ENCODE peak calls at places on chromosomes 4 and X, in nine cellular contexts. One of them, this sample, is unnamed.

GRCh38 chr4:132063829-132064228 is 1085.3 kb upstream of the PCDH10 start:
- DNase-seq in right lobe of liver: no peak
- DNase-seq in left lung: no peak
- DNase-seq in upper lobe of right lung: no peak
- DNase-seq in cardiac muscle cell: no peak
- DNase-seq in tibial nerve: no peak
- DNase-seq in body of pancreas: no peak
- DNase-seq in GM23338: no peak
- DNase-seq in neural progenitor cell: no peak
- DNase-seq in this sample: no peak

GRCh38 chr4:8528713-8529112 is 51.5 kb upstream of the GPR78 start:
- DNase-seq in right lobe of liver: no peak
- DNase-seq in left lung: no peak
- DNase-seq in upper lobe of right lung: no peak
- DNase-seq in cardiac muscle cell: no peak
- DNase-seq in tibial nerve: no peak
- DNase-seq in body of pancreas: no peak
- DNase-seq in GM23338: no peak
- DNase-seq in neural progenitor cell: no peak
- DNase-seq in this sample: no peak

GRCh38 chr4:25095756-25096552 is 64.3 kb downstream of the SEPSECS start:
- DNase-seq in right lobe of liver: no peak
- DNase-seq in left lung: no peak
- DNase-seq in upper lobe of right lung: no peak
- DNase-seq in cardiac muscle cell: no peak
- DNase-seq in tibial nerve: no peak
- DNase-seq in body of pancreas: no peak
- DNase-seq in GM23338: peak; percentile 11
- DNase-seq in neural progenitor cell: no peak
- DNase-seq in this sample: peak; percentile 29

GRCh38 chrX:84339507-84340364 is 151.7 kb upstream of the RPS6KA6 start:
- DNase-seq in right lobe of liver: no peak
- DNase-seq in left lung: no peak
- DNase-seq in upper lobe of right lung: no peak
- DNase-seq in cardiac muscle cell: peak; percentile 40
- DNase-seq in tibial nerve: no peak
- DNase-seq in body of pancreas: no peak
- DNase-seq in GM23338: peak; percentile 48
- DNase-seq in neural progenitor cell: peak; percentile 38
- DNase-seq in this sample: no peak

GRCh38 chr4:7390366-7390765 is 44.4 kb downstream of the PSAPL1 start:
- DNase-seq in right lobe of liver: no peak
- DNase-seq in left lung: peak; percentile 10
- DNase-seq in upper lobe of right lung: no peak
- DNase-seq in cardiac muscle cell: no peak
- DNase-seq in tibial nerve: no peak
- DNase-seq in body of pancreas: no peak
- DNase-seq in GM23338: no peak
- DNase-seq in neural progenitor cell: no peak
- DNase-seq in this sample: no peak

GRCh38 chr4:152530600-152530999 is 5.3 kb downstream of the FBXW7 start:
- DNase-seq in right lobe of liver: no peak
- DNase-seq in left lung: no peak
- DNase-seq in upper lobe of right lung: no peak
- DNase-seq in cardiac muscle cell: no peak
- DNase-seq in tibial nerve: no peak
- DNase-seq in body of pancreas: no peak
- DNase-seq in GM23338: no peak
- DNase-seq in neural progenitor cell: no peak
- DNase-seq in this sample: no peak

GRCh38 chrX:46704767-46705386 is 54.0 kb downstream of the SLC9A7 start:
- DNase-seq in right lobe of liver: no peak
- DNase-seq in left lung: no peak
- DNase-seq in upper lobe of right lung: no peak
- DNase-seq in cardiac muscle cell: no peak
- DNase-seq in tibial nerve: no peak
- DNase-seq in body of pancreas: no peak
- DNase-seq in GM23338: no peak
- DNase-seq in neural progenitor cell: no peak
- DNase-seq in this sample: no peak

GRCh38 chr4:137408527-137409177 is 123.6 kb downstream of the PCDH18 start:
- DNase-seq in right lobe of liver: no peak
- DNase-seq in left lung: no peak
- DNase-seq in upper lobe of right lung: no peak
- DNase-seq in cardiac muscle cell: no peak
- DNase-seq in tibial nerve: no peak
- DNase-seq in body of pancreas: no peak
- DNase-seq in GM23338: peak; percentile 51
- DNase-seq in neural progenitor cell: no peak
- DNase-seq in this sample: no peak

GRCh38 chrX:154452823-154453222 is 5.3 kb upstream of the PLXNA3 start:
- DNase-seq in right lobe of liver: no peak
- DNase-seq in left lung: no peak
- DNase-seq in upper lobe of right lung: no peak
- DNase-seq in cardiac muscle cell: no peak
- DNase-seq in tibial nerve: no peak
- DNase-seq in body of pancreas: no peak
- DNase-seq in GM23338: no peak
- DNase-seq in neural progenitor cell: no peak
- DNase-seq in this sample: no peak

GRCh38 chr4:156976147-156976546 is 4.5 kb upstream of the PDGFC start:
- DNase-seq in right lobe of liver: no peak
- DNase-seq in left lung: no peak
- DNase-seq in upper lobe of right lung: no peak
- DNase-seq in cardiac muscle cell: no peak
- DNase-seq in tibial nerve: no peak
- DNase-seq in body of pancreas: no peak
- DNase-seq in GM23338: no peak
- DNase-seq in neural progenitor cell: no peak
- DNase-seq in this sample: no peak

GRCh38 chrX:110003167-110004156 is 548 bp downstream of the TMEM164 start:
- DNase-seq in right lobe of liver: peak; percentile 22
- DNase-seq in left lung: no peak
- DNase-seq in upper lobe of right lung: peak; percentile 68
- DNase-seq in cardiac muscle cell: no peak
- DNase-seq in tibial nerve: no peak
- DNase-seq in body of pancreas: peak; percentile 46
- DNase-seq in GM23338: peak; percentile 30
- DNase-seq in neural progenitor cell: no peak
- DNase-seq in this sample: peak; percentile 5

GRCh38 chrX:40719731-40720130 is 15.6 kb downstream of the MED14 start:
- DNase-seq in right lobe of liver: no peak
- DNase-seq in left lung: no peak
- DNase-seq in upper lobe of right lung: no peak
- DNase-seq in cardiac muscle cell: no peak
- DNase-seq in tibial nerve: no peak
- DNase-seq in body of pancreas: no peak
- DNase-seq in GM23338: no peak
- DNase-seq in neural progenitor cell: no peak
- DNase-seq in this sample: no peak

GRCh38 chrX:66489339-66489738 is 149.5 kb downstream of the EDA2R start:
- DNase-seq in right lobe of liver: no peak
- DNase-seq in left lung: no peak
- DNase-seq in upper lobe of right lung: no peak
- DNase-seq in cardiac muscle cell: no peak
- DNase-seq in tibial nerve: no peak
- DNase-seq in body of pancreas: no peak
- DNase-seq in GM23338: no peak
- DNase-seq in neural progenitor cell: no peak
- DNase-seq in this sample: no peak

GRCh38 chr4:106264331-106264728 is 51.7 kb downstream of the TBCK start:
- DNase-seq in right lobe of liver: no peak
- DNase-seq in left lung: no peak
- DNase-seq in upper lobe of right lung: no peak
- DNase-seq in cardiac muscle cell: no peak
- DNase-seq in tibial nerve: no peak
- DNase-seq in body of pancreas: no peak
- DNase-seq in GM23338: no peak
- DNase-seq in neural progenitor cell: no peak
- DNase-seq in this sample: no peak

GRCh38 chrX:137547291-137547690 is 18.6 kb upstream of the ZIC3 start:
- DNase-seq in right lobe of liver: no peak
- DNase-seq in left lung: no peak
- DNase-seq in upper lobe of right lung: no peak
- DNase-seq in cardiac muscle cell: peak; percentile 26
- DNase-seq in tibial nerve: no peak
- DNase-seq in body of pancreas: no peak
- DNase-seq in GM23338: peak; percentile 45
- DNase-seq in neural progenitor cell: peak; percentile 53
- DNase-seq in this sample: no peak

GRCh38 chrX:41889317-41890025 is 33.9 kb downstream of the CASK start:
- DNase-seq in right lobe of liver: no peak
- DNase-seq in left lung: no peak
- DNase-seq in upper lobe of right lung: no peak
- DNase-seq in cardiac muscle cell: no peak
- DNase-seq in tibial nerve: no peak
- DNase-seq in body of pancreas: no peak
- DNase-seq in GM23338: no peak
- DNase-seq in neural progenitor cell: no peak
- DNase-seq in this sample: no peak

GRCh38 chr4:41060352-41061318 is 153.7 kb downstream of the APBB2 start:
- DNase-seq in right lobe of liver: no peak
- DNase-seq in left lung: no peak
- DNase-seq in upper lobe of right lung: no peak
- DNase-seq in cardiac muscle cell: no peak
- DNase-seq in tibial nerve: no peak
- DNase-seq in body of pancreas: no peak
- DNase-seq in GM23338: no peak
- DNase-seq in neural progenitor cell: no peak
- DNase-seq in this sample: no peak

GRCh38 chr4:189600598-189601435 is 339.9 kb upstream of the FRG1 start:
- DNase-seq in right lobe of liver: no peak
- DNase-seq in left lung: no peak
- DNase-seq in upper lobe of right lung: no peak
- DNase-seq in cardiac muscle cell: no peak
- DNase-seq in tibial nerve: no peak
- DNase-seq in body of pancreas: no peak
- DNase-seq in GM23338: no peak
- DNase-seq in neural progenitor cell: no peak
- DNase-seq in this sample: no peak
- TF ChIP-seq CTCF in right lobe of liver: no peak
- TF ChIP-seq CTCF in left lung: no peak
- TF ChIP-seq CTCF in upper lobe of right lung: no peak
- TF ChIP-seq CTCF in cardiac muscle cell: no peak
- TF ChIP-seq CTCF in tibial nerve: no peak
- TF ChIP-seq CTCF in body of pancreas: no peak
- TF ChIP-seq CTCF in GM23338: no peak
- TF ChIP-seq CTCF in neural progenitor cell: no peak
- TF ChIP-seq CTCF in this sample: no peak

DNA sequence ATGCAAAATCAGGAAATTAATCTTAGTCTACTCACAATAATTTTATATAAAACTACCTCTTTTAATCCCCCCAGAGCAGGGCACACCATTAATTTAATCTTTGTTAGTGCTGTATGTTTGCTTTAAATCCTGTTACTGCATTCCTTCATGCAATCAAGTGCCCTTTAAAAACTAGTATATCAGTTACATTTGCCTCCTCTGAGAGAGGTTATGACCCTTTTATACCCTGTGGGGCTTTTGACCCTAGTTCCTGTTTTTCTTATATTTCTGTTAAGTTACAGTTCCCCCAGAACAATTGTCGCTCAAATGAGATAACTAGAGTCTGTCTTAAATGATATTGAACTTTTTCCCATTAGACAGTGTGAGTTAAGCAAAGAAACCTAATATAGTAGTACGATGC is 46.2 kb downstream of the GPC4 start:
- DNase-seq in right lobe of liver: no peak
- DNase-seq in left lung: no peak
- DNase-seq in upper lobe of right lung: no peak
- DNase-seq in cardiac muscle cell: no peak
- DNase-seq in tibial nerve: no peak
- DNase-seq in body of pancreas: no peak
- DNase-seq in GM23338: no peak
- DNase-seq in neural progenitor cell: no peak
- DNase-seq in this sample: no peak
- H3K4me1 ChIP-seq in right lobe of liver: no peaks in the 10 kb centered on the region
- H3K4me1 ChIP-seq in left lung: no peaks in the 10 kb centered on the region
- H3K4me1 ChIP-seq in upper lobe of right lung: no peaks in the 10 kb centered on the region
- H3K4me1 ChIP-seq in cardiac muscle cell: peaks cover 18% of the 10 kb centered on the region
- H3K4me1 ChIP-seq in tibial nerve: no peaks in the 10 kb centered on the region
- H3K4me1 ChIP-seq in body of pancreas: peaks cover 28% of the 10 kb centered on the region
- H3K4me1 ChIP-seq in GM23338: peaks cover 64% of the 10 kb centered on the region
- H3K4me1 ChIP-seq in neural progenitor cell: peaks cover 17% of the 10 kb centered on the region
- H3K4me1 ChIP-seq in this sample: no peaks in the 10 kb centered on the region

DNA sequence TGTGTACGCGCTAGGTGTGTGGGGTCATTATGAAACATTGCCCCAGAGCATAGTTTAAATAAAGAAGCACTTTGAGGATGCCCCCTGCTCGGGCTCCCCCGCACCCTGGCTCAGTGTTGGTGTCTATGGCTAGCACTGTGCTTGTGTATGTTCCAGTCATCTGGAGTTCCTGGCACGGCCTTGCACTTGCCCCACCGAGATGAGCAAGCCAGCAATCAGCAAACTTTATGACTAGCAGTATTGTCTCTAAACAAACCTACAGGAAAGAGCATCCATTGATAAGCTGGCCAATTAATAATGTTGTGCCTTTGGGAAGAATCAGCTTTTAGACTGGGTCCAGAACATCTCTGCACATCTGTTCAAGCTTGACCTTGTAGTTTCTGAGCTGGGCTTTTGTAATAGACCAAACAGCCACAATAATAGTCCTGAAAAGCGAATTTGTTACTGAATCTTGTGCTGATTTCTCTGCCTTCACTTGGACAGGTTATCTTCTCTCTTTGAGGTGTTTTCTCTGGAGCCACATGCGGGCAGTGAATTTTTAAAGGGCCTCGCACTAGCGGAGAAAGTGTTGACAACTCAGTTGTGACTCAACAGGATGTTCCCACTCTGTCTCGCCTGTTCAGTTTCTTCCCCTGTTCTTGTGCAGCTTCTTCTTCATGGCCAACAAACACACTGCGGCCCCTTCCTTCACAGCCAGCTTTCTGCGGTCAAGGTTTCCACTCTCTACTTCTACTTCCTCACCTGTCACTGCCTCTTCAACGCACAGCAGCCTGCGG is 895 bp upstream of the SHROOM4 start:
- DNase-seq in right lobe of liver: no peak
- DNase-seq in left lung: no peak
- DNase-seq in upper lobe of right lung: no peak
- DNase-seq in cardiac muscle cell: no peak
- DNase-seq in tibial nerve: no peak
- DNase-seq in body of pancreas: no peak
- DNase-seq in GM23338: no peak
- DNase-seq in neural progenitor cell: no peak
- DNase-seq in this sample: no peak
- H3K4me3 ChIP-seq in right lobe of liver: no peak overlapping the region
- H3K4me3 ChIP-seq in left lung: no peak overlapping the region
- H3K4me3 ChIP-seq in upper lobe of right lung: peak overlapping the region; percentile 58
- H3K4me3 ChIP-seq in cardiac muscle cell: no peak overlapping the region
- H3K4me3 ChIP-seq in tibial nerve: peak overlapping the region; percentile 44
- H3K4me3 ChIP-seq in body of pancreas: no peak overlapping the region
- H3K4me3 ChIP-seq in GM23338: peak overlapping the region; percentile 65
- H3K4me3 ChIP-seq in neural progenitor cell: peak overlapping the region; percentile 58
- H3K4me3 ChIP-seq in this sample: no peak overlapping the region

DNA sequence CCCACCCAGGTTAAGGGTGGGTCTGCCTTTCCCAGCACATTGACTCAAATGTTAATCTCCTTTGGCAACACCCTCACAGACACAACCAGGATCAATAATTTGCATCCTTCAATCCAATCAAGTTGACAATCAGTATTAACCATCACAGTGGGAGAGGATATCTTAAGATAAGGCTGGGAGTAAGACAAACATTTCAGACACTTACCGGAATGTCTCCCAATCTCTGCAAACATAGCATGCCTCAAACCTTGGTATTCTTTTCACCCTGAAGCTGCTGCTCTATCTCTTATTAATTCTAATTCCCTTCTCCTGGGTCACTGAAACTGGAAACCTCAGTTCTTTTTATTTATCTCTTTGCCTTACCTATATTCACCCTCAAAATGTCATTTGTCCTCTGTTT is 19.0 kb upstream of the TAPT1 start:
- DNase-seq in right lobe of liver: no peak
- DNase-seq in left lung: no peak
- DNase-seq in upper lobe of right lung: no peak
- DNase-seq in cardiac muscle cell: no peak
- DNase-seq in tibial nerve: no peak
- DNase-seq in body of pancreas: no peak
- DNase-seq in GM23338: no peak
- DNase-seq in neural progenitor cell: no peak
- DNase-seq in this sample: no peak
- TF ChIP-seq CTCF in right lobe of liver: no peak
- TF ChIP-seq CTCF in left lung: no peak
- TF ChIP-seq CTCF in upper lobe of right lung: no peak
- TF ChIP-seq CTCF in cardiac muscle cell: no peak
- TF ChIP-seq CTCF in tibial nerve: no peak
- TF ChIP-seq CTCF in body of pancreas: no peak
- TF ChIP-seq CTCF in GM23338: no peak
- TF ChIP-seq CTCF in neural progenitor cell: no peak
- TF ChIP-seq CTCF in this sample: no peak